ENCODE peak calls at places on chromosomes 5 and 9, in seven cellular contexts. I, A, C, L, K, R and M are unnamed samples.

GRCh38 chr5:177498013-177498847 is 826 bp upstream of the PDLIM7 start:
- DNase-seq in I (no peak), A (no peak), C (no peak), L (no peak), K (no peak), R (no peak), M (no peak)

GRCh38 chr9:128685022-128685332 is 4.0 kb upstream of the SET start:
- DNase-seq in I (no peak), A (no peak), C (no peak), L (no peak), K (no peak), R (no peak), M (no peak)

GRCh38 chr5:94751456-94751855 is 133.0 kb downstream of the SLF1 start:
- DNase-seq in I (no peak), A (no peak), C (no peak), L (no peak), K (no peak), R (no peak), M (no peak)

GRCh38 chr9:124259273-124260078 is 1.7 kb downstream of the NEK6 start:
- DNase-seq in I (no peak), A (peak; percentile 91), C (peak; percentile 66), L (no peak), K (no peak), R (no peak), M (no peak)

GRCh38 chr9:7967851-7968250 is 168.3 kb upstream of the DMAC1 start:
- DNase-seq in I (peak; percentile 29), A (no peak), C (no peak), L (no peak), K (no peak), R (no peak), M (peak; percentile 29)

GRCh38 chr5:153222956-153223355 is 267.5 kb upstream of the GRIA1 start:
- DNase-seq in I (no peak), A (no peak), C (no peak), L (no peak), K (no peak), R (no peak), M (no peak)

GRCh38 chr5:149581931-149582768 is 852 bp downstream of the ARHGEF37 start:
- DNase-seq in I (no peak), A (no peak), C (no peak), L (no peak), K (no peak), R (no peak), M (no peak)

GRCh38 chr5:113047234-113047633 is 70.6 kb downstream of the DCP2 start:
- DNase-seq in I (no peak), A (no peak), C (no peak), L (no peak), K (no peak), R (no peak), M (no peak)

GRCh38 chr9:74499111-74499601 is 2.0 kb downstream of the RORB start:
- DNase-seq in I (no peak), A (no peak), C (no peak), L (no peak), K (no peak), R (no peak), M (no peak)

GRCh38 chr5:163505475-163506457 is at the start of gene MAT2B:
- DNase-seq in I (peak; percentile 92), A (peak; percentile 91), C (no peak), L (peak; percentile 60), K (peak; percentile 91), R (peak; percentile 77), M (peak; percentile 56)

GRCh38 chr9:107269681-107270080 is 13.4 kb upstream of the RAD23B start:
- DNase-seq in I (no peak), A (peak; percentile 55), C (no peak), L (no peak), K (no peak), R (no peak), M (no peak)

GRCh38 chr9:6598249-6598725 is 47.2 kb downstream of the GLDC start:
- DNase-seq in I (no peak), A (peak; percentile 29), C (no peak), L (no peak), K (no peak), R (no peak), M (peak; percentile 1)

GRCh38 chr9:108511200-108511756 is 344.5 kb downstream of the ACTL7B start:
- DNase-seq in I (no peak), A (peak; percentile 85), C (peak; percentile 92), L (no peak), K (no peak), R (no peak), M (no peak)

GRCh38 chr5:95283761-95284511 is 958 bp downstream of the MCTP1 start:
- DNase-seq in I (no peak), A (no peak), C (no peak), L (no peak), K (peak; percentile 28), R (no peak), M (no peak)

GRCh38 chr5:75050415-75050814 is 1.9 kb downstream of the GCNT4 start:
- DNase-seq in I (no peak), A (no peak), C (no peak), L (no peak), K (no peak), R (no peak), M (no peak)

GRCh38 chr5:126454081-126454480 is 30.9 kb downstream of the GRAMD2B start:
- DNase-seq in I (no peak), A (no peak), C (no peak), L (no peak), K (no peak), R (no peak), M (no peak)

GRCh38 chr5:43648499-43649124 is 45.6 kb downstream of the NNT start:
- DNase-seq in I (no peak), A (peak; percentile 13), C (no peak), L (no peak), K (no peak), R (no peak), M (no peak)

GRCh38 chr9:129725841-129726251 is 27.0 kb downstream of the PTGES start:
- DNase-seq in I (no peak), A (peak; percentile 58), C (no peak), L (no peak), K (no peak), R (no peak), M (no peak)

GRCh38 chr5:136046231-136046630 is 17.4 kb downstream of the TGFBI start:
- DNase-seq in I (no peak), A (no peak), C (no peak), L (no peak), K (no peak), R (no peak), M (no peak)

GRCh38 chr5:118468085-118468484 is 520.3 kb downstream of the DTWD2 start:
- DNase-seq in I (no peak), A (no peak), C (no peak), L (no peak), K (no peak), R (no peak), M (no peak)

GRCh38 chr9:82031538-82032280 is 43.1 kb downstream of the SPATA31D1 start:
- DNase-seq in I (no peak), A (peak; percentile 88), C (peak; percentile 46), L (no peak), K (no peak), R (no peak), M (peak; percentile 37)

GRCh38 chr5:153939101-153939500 is 99.6 kb downstream of the FAM114A2 start:
- DNase-seq in I (no peak), A (no peak), C (no peak), L (no peak), K (no peak), R (no peak), M (no peak)

GRCh38 chr5:96049398-96050272 is 88.0 kb upstream of the ELL2 start:
- DNase-seq in I (no peak), A (peak; percentile 91), C (peak; percentile 71), L (no peak), K (no peak), R (no peak), M (no peak)

GRCh38 chr9:86577420-86578333 is 223.5 kb upstream of the TUT7 start:
- DNase-seq in I (no peak), A (no peak), C (no peak), L (no peak), K (no peak), R (no peak), M (no peak)

GRCh38 chr5:125560476-125561225 is 814.2 kb upstream of the ZNF608 start:
- DNase-seq in I (no peak), A (peak; percentile 27), C (no peak), L (no peak), K (no peak), R (no peak), M (no peak)

GRCh38 chr5:91417219-91417618 is 34.1 kb upstream of the ARRDC3 start:
- DNase-seq in I (no peak), A (peak; percentile 62), C (no peak), L (no peak), K (no peak), R (no peak), M (no peak)

GRCh38 chr5:12392246-12392645 is 488.0 kb upstream of the CTNND2 start:
- DNase-seq in I (no peak), A (no peak), C (no peak), L (no peak), K (no peak), R (no peak), M (no peak)

GRCh38 chr9:37498457-37498856 is 12.7 kb downstream of the POLR1E start:
- DNase-seq in I (no peak), A (no peak), C (no peak), L (no peak), K (no peak), R (no peak), M (no peak)

GRCh38 chr5:91183743-91184142 is 199.4 kb downstream of the ARRDC3 start:
- DNase-seq in I (no peak), A (no peak), C (no peak), L (no peak), K (no peak), R (no peak), M (no peak)

GRCh38 chr9:120619751-120620655 is 40.0 kb upstream of the CDK5RAP2 start:
- DNase-seq in I (peak; percentile 49), A (peak; percentile 74), C (no peak), L (peak; percentile 41), K (peak; percentile 58), R (no peak), M (no peak)

GRCh38 chr5:103260951-103261350 is 2.4 kb downstream of the MACIR start:
- DNase-seq in I (no peak), A (no peak), C (no peak), L (no peak), K (no peak), R (no peak), M (no peak)